ENCODE peak calls at places on chromosomes 12 and 14, in four cellular contexts. J, Q, C and H are unnamed samples.

GRCh38 chr14:23530360-23531055 is 21.1 kb downstream of the ZFHX2 start:
- DNase-seq in J (no peak), Q (no peak), C (no peak), H (no peak)

GRCh38 chr12:89521348-89522238 is 3.0 kb downstream of the GALNT4 start:
- DNase-seq in J (no peak), Q (no peak), C (no peak), H (no peak)

GRCh38 chr14:75990297-75990696 is 4.7 kb downstream of the IFT43 start:
- DNase-seq in J (no peak), Q (no peak), C (no peak), H (no peak)

GRCh38 chr12:91272456-91273063 is 89.9 kb upstream of the DCN start:
- DNase-seq in J (no peak), Q (peak), C (peak), H (no peak)

GRCh38 chr12:58731096-58731495 is 189.2 kb downstream of the LRIG3 start:
- DNase-seq in J (no peak), Q (no peak), C (no peak), H (no peak)

GRCh38 chr12:43434614-43435013 is 117.4 kb downstream of the ADAMTS20 start:
- DNase-seq in J (no peak), Q (no peak), C (no peak), H (no peak)

GRCh38 chr14:100158566-100159106 is 809 bp downstream of the DEGS2 start:
- DNase-seq in J (no peak), Q (no peak), C (no peak), H (no peak)

GRCh38 chr12:25280082-25280481 is 29.4 kb upstream of the KRAS start:
- DNase-seq in J (no peak), Q (no peak), C (no peak), H (no peak)

GRCh38 chr12:77339610-77340009 is 274.2 kb upstream of the E2F7 start:
- DNase-seq in J (no peak), Q (no peak), C (no peak), H (peak)

GRCh38 chr12:130838284-130838950 is 633 bp downstream of the STX2 start:
- DNase-seq in J (peak), Q (peak), C (peak), H (no peak)

GRCh38 chr12:83016226-83016835 is 329.6 kb downstream of the TMTC2 start:
- DNase-seq in J (peak), Q (peak), C (peak), H (peak)

GRCh38 chr12:39887824-39888223 is 218.1 kb downstream of the SLC2A13 start:
- DNase-seq in J (no peak), Q (no peak), C (no peak), H (no peak)

GRCh38 chr14:53412819-53413664 is 259.9 kb upstream of the DDHD1 start:
- DNase-seq in J (no peak), Q (no peak), C (no peak), H (no peak)

DNA sequence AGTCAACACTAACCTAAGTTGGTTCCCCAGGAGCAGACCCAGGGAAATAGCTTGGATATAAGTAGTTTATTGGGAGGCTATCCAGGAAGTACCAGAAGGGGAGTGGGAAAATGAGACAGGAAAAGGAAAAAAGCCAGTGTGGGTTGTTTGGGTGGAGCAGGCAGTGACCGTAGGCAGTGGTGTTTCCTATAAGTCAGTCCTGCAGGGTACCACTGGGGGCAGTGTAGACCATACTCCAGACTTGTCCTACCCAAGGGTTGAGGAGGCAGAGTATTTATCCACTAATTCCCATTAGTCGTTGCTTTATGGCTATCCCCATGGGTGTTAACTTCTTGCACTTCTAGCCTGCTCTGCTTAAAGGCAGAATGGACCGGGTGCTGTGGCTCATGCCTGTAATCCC is 6.4 kb upstream of the CCDC60 start:
- DNase-seq in J (no peak), Q (no peak), C (peak), H (no peak)
- TF ChIP-seq CTCF in J (no peak), Q (no peak), C (no peak), H (no peak)

GRCh38 chr14:63642229-63642611 is 549 bp upstream of the WDR89 start:
- DNase-seq in J (peak), Q (peak), C (peak), H (peak)

GRCh38 chr14:63642656-63643382 is 1.1 kb upstream of the WDR89 start:
- DNase-seq in J (no peak), Q (no peak), C (no peak), H (no peak)

GRCh38 chr14:63644741-63645140 is 3.1 kb upstream of the WDR89 start:
- DNase-seq in J (no peak), Q (no peak), C (no peak), H (no peak)

DNA sequence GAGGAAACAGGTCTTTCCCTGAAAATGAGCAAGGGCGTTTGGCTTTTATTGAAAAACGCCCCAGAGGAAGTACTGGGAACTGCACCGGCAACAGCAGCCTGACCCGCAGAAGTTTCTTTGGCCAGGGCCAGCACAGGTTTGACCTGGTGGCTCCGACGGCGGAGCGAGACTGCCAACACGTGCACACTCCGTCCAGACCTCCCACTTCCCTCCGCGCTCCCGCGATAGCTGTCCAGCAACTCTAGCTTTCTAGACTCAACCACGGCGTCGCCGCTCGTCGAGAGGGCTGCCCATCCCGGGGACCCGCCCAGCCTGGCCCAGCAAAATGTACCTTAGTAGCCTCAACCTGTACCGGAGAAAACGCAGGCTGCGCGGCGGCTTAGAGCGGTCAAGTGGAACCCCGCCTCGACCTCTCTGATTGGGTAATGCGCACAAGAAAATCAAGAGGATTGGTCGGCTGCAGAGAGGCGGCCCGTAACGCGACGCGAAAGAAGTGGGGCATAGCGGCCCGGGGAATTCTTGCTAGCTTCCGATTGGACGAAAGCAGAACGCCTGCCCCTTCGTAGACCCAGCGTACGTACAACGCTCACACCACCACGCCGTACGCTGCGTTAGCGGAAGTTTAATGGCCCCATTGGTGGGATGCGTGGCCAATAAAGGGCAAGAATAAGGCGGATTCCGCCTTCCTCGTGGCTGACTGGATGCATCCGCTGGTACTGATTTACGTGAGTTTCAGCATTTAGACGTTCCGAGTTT is at the start of gene WDR89:
- DNase-seq in J (peak), Q (peak), C (peak), H (peak)
- TF ChIP-seq CTCF in J (peak), Q (peak), C (peak), H (peak)

GRCh38 chr12:11347810-11348209 is 37.6 kb upstream of the PRB4 start:
- DNase-seq in J (no peak), Q (no peak), C (no peak), H (no peak)
- TF ChIP-seq CTCF in J (peak), Q (no peak), C (no peak), H (no peak)

GRCh38 chr14:72463291-72463866 is 430.5 kb downstream of the DPF3 start:
- DNase-seq in J (peak), Q (no peak), C (no peak), H (no peak)
- TF ChIP-seq CTCF in J (no peak), Q (no peak), C (no peak), H (no peak)

GRCh38 chr14:105414456-105415371 is 4.9 kb upstream of the MTA1 start:
- DNase-seq in J (no peak), Q (peak), C (peak), H (no peak)
- TF ChIP-seq CTCF in J (peak), Q (peak), C (peak), H (peak)

DNA sequence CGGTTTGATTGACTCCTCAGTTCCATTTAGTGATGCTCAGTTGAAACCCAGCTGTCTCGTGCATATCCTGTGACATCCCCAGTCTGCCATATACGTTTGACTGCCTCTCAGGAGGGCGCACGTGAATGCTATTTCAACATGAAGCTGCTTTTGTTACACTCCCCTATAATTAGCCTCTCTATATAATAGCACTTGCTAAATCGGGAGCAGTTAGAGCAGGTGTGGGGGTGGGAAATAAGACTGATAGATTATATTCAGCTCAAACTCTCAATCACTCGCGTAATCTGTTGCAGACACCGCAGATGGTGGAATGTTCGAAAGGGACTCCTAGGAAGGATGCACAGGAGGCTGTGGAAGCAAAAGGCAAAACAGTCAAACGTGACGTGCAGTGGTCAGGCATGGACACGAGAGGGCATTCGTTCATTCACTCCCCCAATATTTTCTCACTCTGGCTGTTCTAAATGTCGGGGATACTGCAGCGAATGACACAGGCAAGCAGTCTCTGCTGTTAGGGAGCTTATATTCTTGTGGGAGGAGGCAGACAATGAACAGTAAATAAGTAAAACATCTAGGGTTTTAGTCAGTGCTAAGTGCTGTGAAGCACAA is 29.8 kb downstream of the KCNA1 start:
- DNase-seq in J (no peak), Q (no peak), C (no peak), H (no peak)
- TF ChIP-seq CTCF in J (peak), Q (no peak), C (no peak), H (peak)

GRCh38 chr12:108237272-108237671 is 101.8 kb downstream of the CMKLR1 start:
- DNase-seq in J (no peak), Q (no peak), C (no peak), H (no peak)
- TF ChIP-seq CTCF in J (peak), Q (no peak), C (no peak), H (no peak)